ENCODE peak calls at places on chromosomes 4 and X, in four cellular contexts. G is breast epithelium, D is lung, O is AG04450. J is an unnamed sample.
A peak's percentile ranks its signal among the peaks of the same experiment; 100 is the strongest.

GRCh38 chr4:1789552-1789951 is 3.5 kb upstream of the FGFR3 start:
- DNase-seq in G (no peak), D (no peak), O (no peak), J (no peak)

GRCh38 chrX:102129473-102129872 is 4.0 kb downstream of the TCEAL2 start:
- DNase-seq in G (no peak), D (no peak), O (no peak), J (no peak)

GRCh38 chr4:71498624-71499023 is 159.8 kb downstream of the SLC4A4 start:
- DNase-seq in G (no peak), D (no peak), O (no peak), J (no peak)

GRCh38 chr4:74975848-74976824 is 43.2 kb downstream of the PARM1 start:
- DNase-seq in G (no peak), D (no peak), O (no peak), J (no peak)

GRCh38 chrX:118254611-118255010 is 91.3 kb upstream of the WDR44 start:
- DNase-seq in G (peak; percentile 48), D (peak; percentile 48), O (no peak), J (peak; percentile 6)

GRCh38 chrX:148593146-148593545 is 92.7 kb downstream of the AFF2 start:
- DNase-seq in G (no peak), D (no peak), O (no peak), J (peak; percentile 23)

GRCh38 chr4:118790544-118790943 is 45.4 kb downstream of the SEC24D start:
- DNase-seq in G (no peak), D (no peak), O (no peak), J (no peak)

GRCh38 chrX:19852014-19853005 is 35.1 kb downstream of the SH3KBP1 start:
- DNase-seq in G (no peak), D (no peak), O (peak; percentile 23), J (no peak)

GRCh38 chrX:153638436-153639176 is 8.4 kb upstream of the DUSP9 start:
- DNase-seq in G (no peak), D (no peak), O (no peak), J (no peak)

GRCh38 chr4:135277116-135277979 is 1075.8 kb upstream of the PABPC4L start:
- DNase-seq in G (no peak), D (no peak), O (peak; percentile 23), J (no peak)

GRCh38 chr4:90120037-90120436 is 7.2 kb upstream of the CCSER1 start:
- DNase-seq in G (no peak), D (no peak), O (no peak), J (no peak)

GRCh38 chrX:40174594-40175415 is 77.0 kb upstream of the BCOR start:
- DNase-seq in G (no peak), D (no peak), O (no peak), J (peak; percentile 36)

GRCh38 chr4:3710451-3711182 is 55.6 kb upstream of the ADRA2C start:
- DNase-seq in G (no peak), D (no peak), O (no peak), J (no peak)

DNA sequence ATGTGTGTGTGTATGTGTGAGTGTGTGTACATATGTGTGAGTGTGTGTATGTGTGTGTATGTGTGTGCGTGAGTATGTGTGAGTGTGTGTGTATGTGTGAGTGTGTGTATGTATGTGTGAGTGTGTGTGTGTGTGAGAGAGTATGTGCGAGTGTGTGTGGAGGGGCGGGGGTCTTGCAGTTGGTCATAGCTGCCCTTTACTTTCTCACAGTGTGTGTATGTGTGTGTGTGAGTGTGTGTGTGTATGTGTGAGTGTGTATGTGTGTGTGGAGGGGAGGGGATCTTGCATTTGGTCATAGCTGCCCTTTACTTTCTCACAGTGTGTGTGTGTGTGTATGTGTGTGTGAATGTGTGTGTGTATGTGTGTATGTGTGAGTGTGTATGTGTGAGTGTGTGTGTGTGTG is 74.8 kb upstream of the ENPP6 start:
- DNase-seq in G (no peak), D (no peak), O (no peak), J (no peak)
- H3K4me3 ChIP-seq in G (no peak overlapping the region), D (no peak overlapping the region), O (no peak overlapping the region), J (no peak overlapping the region)

GRCh38 chrX:119624417-119624816 is 18.2 kb upstream of the NKRF start:
- DNase-seq in G (no peak), D (no peak), O (no peak), J (no peak)
- H3K27ac ChIP-seq in G (no peak overlapping the region), D (no peak overlapping the region), O (no peak overlapping the region), J (no peak overlapping the region)

GRCh38 chrX:24515447-24515846 is 50.4 kb downstream of the PDK3 start:
- DNase-seq in G (no peak), D (no peak), O (no peak), J (no peak)
- TF ChIP-seq CTCF in G (no peak), D (peak; percentile 22), O (peak; percentile 27), J (no peak)

GRCh38 chr4:152588869-152589268 is 53.0 kb upstream of the FBXW7 start:
- DNase-seq in G (no peak), D (no peak), O (no peak), J (no peak)
- H3K4me3 ChIP-seq in G (no peak overlapping the region), D (no peak overlapping the region), O (no peak overlapping the region), J (no peak overlapping the region)

DNA sequence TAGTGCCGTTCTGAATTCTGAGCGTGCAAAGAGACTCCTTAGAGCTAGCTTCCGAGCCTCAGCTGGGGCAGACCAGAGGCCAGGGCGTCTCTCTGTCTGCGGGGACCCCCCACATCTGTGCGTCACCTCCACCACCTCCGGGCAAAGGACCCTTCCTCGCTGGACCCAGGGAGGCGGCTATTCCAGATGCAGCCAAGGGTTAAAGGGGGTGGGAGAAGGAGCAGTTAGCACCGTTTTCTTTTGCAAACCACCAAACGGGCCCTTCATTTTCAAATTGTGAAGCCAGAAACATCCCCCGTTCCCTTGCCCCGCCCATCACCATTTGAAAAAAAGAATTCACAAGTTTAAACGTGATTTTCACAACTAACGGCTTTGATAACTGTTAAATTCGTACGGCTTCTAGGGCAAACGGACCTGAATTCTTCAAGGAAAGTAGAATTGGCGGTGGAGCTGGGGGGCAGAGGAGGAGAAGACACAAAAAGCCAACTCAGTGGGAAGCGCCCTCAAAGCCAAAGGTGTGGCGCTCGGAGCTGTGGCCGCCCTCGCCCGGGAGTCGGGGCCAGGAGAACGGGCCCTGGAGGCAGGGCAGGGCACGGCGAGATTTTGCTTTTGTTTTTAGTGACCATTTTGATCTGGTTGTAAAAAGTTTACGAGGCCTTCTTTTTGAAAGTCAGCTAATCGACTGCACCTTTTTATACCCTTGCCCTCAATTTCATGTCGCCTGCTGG is 3.3 kb upstream of the PDGFRA start:
- DNase-seq in G (no peak), D (no peak), O (no peak), J (no peak)
- H3K27ac ChIP-seq in G (peak overlapping the region; percentile 86), D (no peak overlapping the region), O (peak overlapping the region; percentile 86), J (no peak overlapping the region)

GRCh38 chr4:86934147-86934771 is 552 bp upstream of the AFF1 start:
- DNase-seq in G (no peak), D (no peak), O (no peak), J (no peak)

GRCh38 chr4:86939123-86939522 is 4.3 kb downstream of the AFF1 start:
- DNase-seq in G (no peak), D (no peak), O (no peak), J (no peak)

GRCh38 chr4:86935499-86935832 is 655 bp downstream of the AFF1 start:
- DNase-seq in G (peak; percentile 30), D (peak; percentile 37), O (no peak), J (peak; percentile 32)

GRCh38 chr4:86935833-86936721 is 1.3 kb downstream of the AFF1 start:
- DNase-seq in G (peak; percentile 50), D (peak; percentile 71), O (no peak), J (peak; percentile 78)

DNA sequence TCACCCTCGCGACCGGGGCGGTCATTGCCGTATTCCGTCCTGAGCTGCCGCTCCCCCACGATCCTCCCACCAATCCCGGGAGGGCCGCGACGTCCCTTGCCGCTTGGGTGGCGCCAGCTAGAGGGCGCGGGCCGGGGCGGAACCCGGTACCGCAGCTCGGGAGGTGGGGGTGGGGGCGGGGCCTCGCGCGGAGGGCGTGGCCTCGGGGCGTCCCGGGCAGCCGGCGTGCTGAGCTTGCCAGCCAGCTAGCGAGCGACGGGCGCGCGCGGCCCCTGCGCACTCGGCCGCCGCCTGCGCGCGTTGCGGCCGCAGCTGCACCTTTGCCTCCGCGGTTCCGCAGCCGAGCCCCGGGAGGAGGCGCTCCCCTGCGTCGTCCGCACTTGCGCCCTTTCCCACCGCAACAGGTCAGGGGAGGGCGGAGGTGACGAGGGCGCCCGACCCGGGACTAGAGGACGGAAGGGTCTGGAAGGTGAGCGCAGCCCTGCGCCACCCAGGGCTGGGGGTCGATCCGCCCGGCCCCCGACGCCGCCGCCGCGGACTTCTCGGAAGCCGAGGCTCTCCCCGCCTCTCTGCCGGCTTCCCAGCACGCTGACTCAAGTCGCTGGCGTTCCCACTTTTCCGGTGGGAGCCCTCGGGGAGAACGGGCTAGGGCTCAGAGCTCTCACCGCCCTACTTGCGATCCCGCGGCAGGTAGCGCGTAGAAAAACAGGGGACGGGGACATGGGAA is at the start of gene AFF1:
- DNase-seq in G (peak; percentile 92), D (peak; percentile 94), O (no peak), J (peak; percentile 92)
- TF ChIP-seq CTCF in G (no peak), D (peak; percentile 23), O (peak; percentile 46), J (no peak)

GRCh38 chr4:76208005-76208765 is 5.4 kb downstream of the SCARB2 start:
- DNase-seq in G (peak; percentile 67), D (peak; percentile 74), O (peak; percentile 80), J (no peak)

GRCh38 chr4:76210502-76210901 is 3.1 kb downstream of the SCARB2 start:
- DNase-seq in G (no peak), D (no peak), O (no peak), J (no peak)

GRCh38 chr4:76212301-76212700 is 1.3 kb downstream of the SCARB2 start:
- DNase-seq in G (no peak), D (no peak), O (no peak), J (no peak)

GRCh38 chr4:76211769-76212168 is 1.9 kb downstream of the SCARB2 start:
- DNase-seq in G (no peak), D (no peak), O (no peak), J (no peak)

GRCh38 chr4:76209876-76210275 is 3.7 kb downstream of the SCARB2 start:
- DNase-seq in G (no peak), D (no peak), O (no peak), J (no peak)
- H3K4me3 ChIP-seq in G (peak overlapping the region; percentile 89), D (no peak overlapping the region), O (no peak overlapping the region), J (no peak overlapping the region)

DNA sequence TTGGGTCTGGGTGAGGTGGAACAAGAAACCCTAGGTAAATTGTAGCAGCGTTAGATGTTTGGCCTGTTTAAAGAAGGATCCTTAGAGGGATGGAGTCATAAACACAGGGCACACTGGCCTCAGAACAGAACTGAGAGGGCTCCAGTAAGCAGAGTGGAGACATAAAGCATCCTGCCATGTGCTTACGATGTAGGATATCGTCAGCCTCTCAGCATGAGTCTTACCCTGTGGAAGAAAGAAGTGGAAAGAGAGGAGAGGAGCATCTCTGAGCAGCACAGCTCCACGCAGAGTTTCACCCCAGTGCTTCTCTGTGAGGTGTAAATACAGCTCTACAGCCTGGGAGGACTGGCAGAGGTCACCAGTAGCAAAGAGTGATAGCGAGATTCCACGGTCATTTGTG is 27.8 kb upstream of the SORBS2 start:
- DNase-seq in G (no peak), D (no peak), O (no peak), J (no peak)
- H3K27ac ChIP-seq in G (peak overlapping the region; percentile 76), D (peak overlapping the region; percentile 95), O (peak overlapping the region; percentile 82), J (no peak overlapping the region)

DNA sequence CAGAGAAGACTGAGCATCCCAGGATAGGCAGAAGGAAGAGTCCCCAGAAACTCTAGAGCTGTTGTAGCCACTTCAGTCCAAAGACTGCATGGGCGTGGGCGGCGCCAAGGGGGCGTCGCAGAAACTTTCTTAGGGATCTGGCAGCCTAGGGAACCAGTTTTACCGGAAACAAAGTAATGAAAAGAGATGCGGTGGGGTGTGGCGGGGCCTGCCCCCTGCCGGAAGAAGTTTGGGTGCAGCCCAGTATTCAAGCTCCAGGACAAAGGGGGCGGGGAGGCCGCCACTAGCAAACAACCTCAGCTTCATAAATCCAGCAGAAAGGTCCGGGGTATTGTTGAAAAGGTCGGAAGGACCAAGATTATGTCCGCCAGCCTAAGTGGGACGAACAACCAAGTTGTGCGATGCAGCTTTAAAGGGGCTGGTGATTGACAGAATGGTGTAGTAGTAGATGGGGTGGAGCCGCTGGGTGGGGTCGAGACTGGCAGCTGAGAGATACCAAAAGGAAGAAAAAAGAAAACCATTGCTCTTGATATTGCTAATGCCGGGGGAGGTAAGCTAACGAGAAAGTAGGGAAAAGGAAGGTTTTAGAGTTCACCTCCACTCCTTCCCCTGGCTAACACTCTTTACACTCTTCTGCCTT is 190.5 kb downstream of the RRAGB start:
- DNase-seq in G (peak; percentile 58), D (peak; percentile 48), O (no peak), J (peak; percentile 1)
- TF ChIP-seq CTCF in G (no peak), D (no peak), O (peak; percentile 14), J (no peak)

J was measured in HL-60.